ENCODE peak calls at places on chromosomes 5 and 9, in seven cellular contexts. Y is endothelial cell, O is neural crest cell, V is endodermal cell, D is AG04450, W is fibroblast of mammary gland, X is kidney. E is an unnamed sample.

GRCh38 chr5:120808606-120809005 is 344.5 kb downstream of the PRR16 start:
- DNase-seq in Y (no peak), O (no peak), V (no peak), D (no peak), W (no peak), X (no peak), E (no peak)

GRCh38 chr5:73694089-73694488 is 68.1 kb downstream of the ARHGEF28 start:
- DNase-seq in Y (no peak), O (no peak), V (no peak), D (no peak), W (no peak), X (no peak), E (peak)

GRCh38 chr5:22612928-22613327 is 240.2 kb downstream of the CDH12 start:
- DNase-seq in Y (no peak), O (no peak), V (no peak), D (no peak), W (no peak), X (no peak), E (no peak)

GRCh38 chr9:30172206-30172605 is 2212.2 kb upstream of the ACO1 start:
- DNase-seq in Y (no peak), O (no peak), V (no peak), D (no peak), W (no peak), X (no peak), E (no peak)

GRCh38 chr5:167442922-167443321 is 848.5 kb upstream of the WWC1 start:
- DNase-seq in Y (no peak), O (no peak), V (no peak), D (no peak), W (peak), X (no peak), E (no peak)

GRCh38 chr5:2149196-2149541 is 266.4 kb upstream of the IRX4 start:
- DNase-seq in Y (no peak), O (no peak), V (peak), D (no peak), W (peak), X (no peak), E (peak)

GRCh38 chr5:9468070-9468388 is 77.8 kb downstream of the SEMA5A start:
- DNase-seq in Y (no peak), O (no peak), V (peak), D (peak), W (peak), X (no peak), E (no peak)

GRCh38 chr9:128383007-128383753 is 12.0 kb downstream of the URM1 start:
- DNase-seq in Y (no peak), O (peak), V (peak), D (no peak), W (no peak), X (no peak), E (no peak)

GRCh38 chr5:173582198-173583092 is 34.0 kb downstream of the BOD1 start:
- DNase-seq in Y (no peak), O (no peak), V (no peak), D (no peak), W (peak), X (no peak), E (no peak)

GRCh38 chr9:14887149-14887548 is 23.1 kb downstream of the FREM1 start:
- DNase-seq in Y (no peak), O (no peak), V (no peak), D (no peak), W (no peak), X (no peak), E (no peak)

GRCh38 chr9:83384214-83384613 is 154.0 kb downstream of the FRMD3 start:
- DNase-seq in Y (no peak), O (no peak), V (no peak), D (no peak), W (no peak), X (no peak), E (no peak)

GRCh38 chr5:121982500-121983261 is 20.9 kb downstream of the SRFBP1 start:
- DNase-seq in Y (no peak), O (no peak), V (no peak), D (no peak), W (peak), X (no peak), E (no peak)

GRCh38 chr9:30935730-30936129 is 1448.7 kb upstream of the ACO1 start:
- DNase-seq in Y (no peak), O (no peak), V (no peak), D (no peak), W (no peak), X (no peak), E (no peak)

GRCh38 chr5:21882363-21882762 is 970.8 kb downstream of the CDH12 start:
- DNase-seq in Y (no peak), O (no peak), V (no peak), D (no peak), W (no peak), X (no peak), E (no peak)

GRCh38 chr5:172113036-172113435 is 75.0 kb downstream of the STK10 start:
- DNase-seq in Y (no peak), O (no peak), V (no peak), D (no peak), W (no peak), X (peak), E (peak)

GRCh38 chr5:59066367-59067163 is 483.7 kb downstream of the RAB3C start:
- DNase-seq in Y (no peak), O (no peak), V (no peak), D (no peak), W (peak), X (no peak), E (no peak)

GRCh38 chr9:15220658-15221310 is 86.2 kb downstream of the TTC39B start:
- DNase-seq in Y (no peak), O (no peak), V (no peak), D (no peak), W (peak), X (no peak), E (no peak)

GRCh38 chr5:93593476-93594060 is 10.5 kb downstream of the NR2F1 start:
- DNase-seq in Y (no peak), O (no peak), V (no peak), D (no peak), W (no peak), X (peak), E (no peak)

GRCh38 chr9:131623655-131624330 is 78.5 kb downstream of the PRRT1B start:
- DNase-seq in Y (no peak), O (no peak), V (no peak), D (no peak), W (no peak), X (peak), E (no peak)

GRCh38 chr9:15873573-15874177 is 320.8 kb downstream of the CCDC171 start:
- DNase-seq in Y (peak), O (no peak), V (no peak), D (peak), W (peak), X (no peak), E (no peak)

GRCh38 chr5:55231476-55232193 is 1.8 kb downstream of the CCNO start:
- DNase-seq in Y (peak), O (peak), V (peak), D (no peak), W (no peak), X (peak), E (peak)

GRCh38 chr9:118533101-118533500 is 828.9 kb downstream of the TLR4 start:
- DNase-seq in Y (no peak), O (no peak), V (no peak), D (no peak), W (peak), X (no peak), E (no peak)

GRCh38 chr9:89661956-89662717 is 57.3 kb downstream of the GADD45G start:
- DNase-seq in Y (peak), O (peak), V (peak), D (peak), W (peak), X (peak), E (no peak)

GRCh38 chr5:15209053-15209762 is 290.8 kb upstream of the FBXL7 start:
- DNase-seq in Y (no peak), O (no peak), V (no peak), D (no peak), W (no peak), X (no peak), E (no peak)

GRCh38 chr5:65010841-65011240 is 242.1 kb downstream of the CWC27 start:
- DNase-seq in Y (no peak), O (no peak), V (no peak), D (no peak), W (no peak), X (no peak), E (no peak)

GRCh38 chr5:56327810-56328209 is 94.7 kb upstream of the ANKRD55 start:
- DNase-seq in Y (no peak), O (no peak), V (no peak), D (no peak), W (no peak), X (no peak), E (peak)

GRCh38 chr9:135147473-135147805 is 60.0 kb downstream of the OLFM1 start:
- DNase-seq in Y (no peak), O (no peak), V (no peak), D (no peak), W (no peak), X (no peak), E (no peak)

GRCh38 chr9:2411459-2412215 is 209.9 kb upstream of the VLDLR start:
- DNase-seq in Y (no peak), O (no peak), V (no peak), D (no peak), W (no peak), X (no peak), E (no peak)

DNA sequence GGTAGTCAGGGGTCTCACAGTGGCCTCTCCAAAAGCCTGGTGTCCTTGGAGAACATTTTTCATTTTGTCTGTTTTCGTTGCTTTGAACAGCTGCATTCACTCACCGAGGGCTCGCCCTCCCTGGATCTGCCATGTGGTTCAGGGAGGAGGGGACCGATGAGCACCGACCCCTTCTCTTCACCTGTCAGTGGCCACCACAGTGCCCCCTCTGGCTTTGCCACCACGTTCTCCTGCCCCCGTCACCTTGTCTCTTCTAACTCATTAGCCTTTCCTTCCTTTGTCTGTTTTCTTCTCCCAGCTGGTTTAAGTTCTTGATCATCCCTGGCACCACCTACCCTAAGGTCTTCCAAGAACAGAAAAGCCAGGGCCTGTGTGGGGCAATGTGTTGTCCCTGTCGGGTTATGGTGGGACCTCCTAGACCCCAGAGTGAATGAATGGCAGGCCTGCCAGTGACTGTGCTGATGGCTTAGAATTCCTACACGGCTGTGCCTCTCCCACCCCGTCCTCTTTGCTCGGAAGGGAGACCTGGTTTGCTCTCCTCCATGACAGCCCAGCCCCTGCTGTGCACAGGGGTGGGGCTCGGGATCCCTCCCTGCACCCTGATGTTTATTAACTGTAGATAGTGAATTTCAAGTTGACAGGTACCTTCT is 90.0 kb downstream of the ANKRD33B start:
- DNase-seq in Y (no peak), O (no peak), V (no peak), D (no peak), W (no peak), X (no peak), E (no peak)
- TF ChIP-seq CTCF in Y (no peak), O (no peak), V (no peak), D (no peak), W (no peak), X (no peak), E (no peak)

DNA sequence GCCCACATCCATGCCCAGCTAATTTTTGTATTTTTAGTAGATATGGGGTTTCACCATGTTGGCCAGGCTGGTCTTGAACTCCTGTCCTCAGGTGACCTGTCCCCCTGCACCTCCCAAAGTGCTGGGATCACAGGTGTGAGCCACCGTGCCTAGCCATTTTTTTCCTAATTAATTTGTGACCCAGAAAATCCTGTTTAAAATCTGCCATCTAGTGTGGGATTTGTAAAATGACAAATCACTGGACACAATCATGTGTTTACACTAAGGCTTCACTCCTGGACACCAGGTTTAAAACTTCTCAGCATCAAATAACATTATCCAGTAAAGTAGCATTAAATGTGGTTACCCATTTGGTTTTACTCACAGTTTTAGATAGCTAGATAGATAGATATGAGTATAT is 18.6 kb upstream of the KDM4C start:
- DNase-seq in Y (no peak), O (no peak), V (no peak), D (no peak), W (peak), X (no peak), E (no peak)
- TF ChIP-seq CTCF in Y (peak), O (peak), V (peak), D (peak), W (peak), X (no peak), E (no peak)

GRCh38 chr9:125240649-125240999 is 519 bp downstream of the HSPA5 start:
- DNase-seq in Y (peak), O (no peak), V (no peak), D (no peak), W (peak), X (no peak), E (peak)

GRCh38 chr9:125239631-125240597 is 1.2 kb downstream of the HSPA5 start:
- DNase-seq in Y (no peak), O (no peak), V (no peak), D (no peak), W (no peak), X (no peak), E (no peak)

GRCh38 chr9:125238915-125239446 is 2.2 kb downstream of the HSPA5 start:
- DNase-seq in Y (no peak), O (no peak), V (no peak), D (no peak), W (no peak), X (no peak), E (no peak)

GRCh38 chr9:125241863-125242739 is 958 bp upstream of the HSPA5 start:
- DNase-seq in Y (no peak), O (no peak), V (no peak), D (no peak), W (no peak), X (peak), E (no peak)

GRCh38 chr9:125241000-125241862 is at the start of gene HSPA5:
- DNase-seq in Y (peak), O (peak), V (peak), D (peak), W (peak), X (peak), E (peak)
- TF ChIP-seq CTCF in Y (no peak), O (peak), V (peak), D (no peak), W (no peak), X (no peak), E (no peak)

DNA sequence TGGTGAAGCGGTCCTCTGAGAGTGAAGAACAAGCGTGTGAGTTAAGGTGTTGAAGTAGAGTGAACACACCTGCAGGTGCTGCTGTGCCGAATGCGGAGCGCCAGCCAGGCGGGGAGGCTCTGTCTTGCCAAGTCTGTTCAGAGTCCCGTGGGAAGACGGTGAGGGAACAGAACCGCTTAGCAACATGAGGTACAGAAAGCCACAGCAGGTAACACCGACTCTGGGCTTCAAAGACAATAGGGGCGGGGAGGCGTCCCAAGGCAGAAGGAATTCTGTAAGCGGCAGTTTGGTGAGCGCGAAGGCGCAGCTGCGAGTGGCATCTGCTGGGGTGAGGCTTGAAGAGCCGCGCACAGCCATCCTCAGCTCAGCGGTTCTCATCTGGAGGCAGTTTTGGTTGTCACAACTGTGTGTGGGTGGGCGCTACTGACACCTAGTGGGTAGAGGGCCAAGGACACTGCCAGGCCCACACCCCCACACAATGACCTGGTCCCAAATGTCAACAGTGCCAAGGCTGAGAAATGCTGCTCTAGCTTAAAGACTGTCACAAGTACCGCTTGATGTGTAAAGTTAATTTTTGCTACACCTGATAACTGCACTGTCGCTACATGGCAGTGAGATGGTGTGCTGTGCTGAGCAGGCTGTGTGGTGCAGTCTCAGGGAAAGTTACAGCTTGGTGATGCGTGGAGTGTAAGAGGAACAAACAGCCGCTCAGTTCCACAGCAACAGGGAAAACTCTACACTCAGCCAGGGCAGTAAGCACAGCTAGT is 67.4 kb upstream of the TBC1D9B start:
- DNase-seq in Y (peak), O (peak), V (peak), D (no peak), W (peak), X (no peak), E (peak)
- TF ChIP-seq CTCF in Y (peak), O (peak), V (peak), D (peak), W (peak), X (peak), E (peak)

GRCh38 chr9:108889649-108890067 is 27.6 kb downstream of the ACTL7A start:
- DNase-seq in Y (no peak), O (no peak), V (no peak), D (no peak), W (peak), X (no peak), E (no peak)
- TF ChIP-seq CTCF in Y (no peak), O (no peak), V (peak), D (peak), W (peak), X (no peak), E (no peak)

DNA sequence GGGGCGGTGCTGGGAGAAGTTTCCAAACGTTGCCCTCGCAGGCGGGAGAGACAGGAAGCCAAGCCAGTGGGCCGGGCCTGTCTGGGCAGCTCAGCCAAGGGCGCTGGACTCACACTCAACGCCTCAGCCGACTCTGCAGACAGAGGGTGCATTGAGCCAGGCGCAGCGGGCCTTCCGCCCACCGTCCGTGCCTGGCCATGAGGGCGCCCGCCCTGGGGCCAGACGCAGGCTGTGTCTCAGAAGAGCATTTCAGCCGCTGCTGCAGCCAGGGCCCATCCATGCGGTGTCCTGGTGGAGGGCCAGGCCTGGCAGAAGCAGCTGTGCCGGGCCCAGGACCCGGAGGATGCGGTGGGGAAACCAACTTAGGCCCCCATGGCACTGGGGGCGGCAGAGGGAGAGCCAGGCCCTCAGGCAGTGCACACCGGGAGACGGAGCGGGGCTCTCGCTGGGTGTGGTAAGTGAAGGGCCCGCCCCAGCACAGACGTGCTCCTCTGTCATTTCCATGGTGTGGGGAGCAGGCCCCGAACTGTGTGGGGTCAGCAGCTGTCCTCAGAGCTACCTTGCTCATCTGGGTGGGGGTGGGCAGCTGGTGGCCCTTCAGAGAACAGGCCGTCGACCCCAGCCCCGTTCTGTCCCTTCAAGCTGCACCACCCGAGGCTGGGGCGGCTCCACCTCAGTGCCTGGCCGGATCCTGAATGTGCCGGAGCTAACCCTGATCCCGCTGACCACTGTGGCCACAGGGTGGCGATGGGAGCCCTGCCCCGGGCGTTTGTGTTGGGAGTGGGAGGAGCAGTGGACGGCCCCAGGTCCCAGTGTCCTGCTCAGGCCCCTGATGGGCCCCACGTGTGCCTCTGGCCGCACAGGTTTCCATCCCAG is 18.0 kb downstream of the DNLZ start:
- DNase-seq in Y (peak), O (peak), V (peak), D (no peak), W (peak), X (peak), E (no peak)
- TF ChIP-seq CTCF in Y (no peak), O (peak), V (peak), D (peak), W (peak), X (peak), E (no peak)